ENCODE peak calls at places on chromosomes 3 and 15, in seven cellular contexts. One of them, this sample, is unnamed.
A peak's percentile ranks its signal among the peaks of the same experiment; 100 is the strongest.

GRCh38 chr3:7876741-7877297 is 624.8 kb upstream of the LMCD1 start:
- DNase-seq in CD8-positive, alpha-beta T cell: peak; percentile 57
- DNase-seq in NCI-H1417 treated with DMSO at 0.1 percent for 48 hours: no peak
- DNase-seq in foreskin fibroblast: no peak
- DNase-seq in Calu3: peak; percentile 2
- DNase-seq in Ammon's horn: no peak
- DNase-seq in HFF-Myc: no peak
- DNase-seq in this sample: no peak

GRCh38 chr3:31668258-31668657 is 135.5 kb downstream of the STT3B start:
- DNase-seq in CD8-positive, alpha-beta T cell: no peak
- DNase-seq in NCI-H1417 treated with DMSO at 0.1 percent for 48 hours: no peak
- DNase-seq in foreskin fibroblast: no peak
- DNase-seq in Calu3: no peak
- DNase-seq in Ammon's horn: no peak
- DNase-seq in HFF-Myc: no peak
- DNase-seq in this sample: no peak

GRCh38 chr3:119258915-119259314 is 18.2 kb upstream of the B4GALT4 start:
- DNase-seq in CD8-positive, alpha-beta T cell: no peak
- DNase-seq in NCI-H1417 treated with DMSO at 0.1 percent for 48 hours: no peak
- DNase-seq in foreskin fibroblast: no peak
- DNase-seq in Calu3: no peak
- DNase-seq in Ammon's horn: peak; percentile 36
- DNase-seq in HFF-Myc: no peak
- DNase-seq in this sample: no peak

GRCh38 chr3:38109580-38110313 is 27.2 kb downstream of the ACAA1 start:
- DNase-seq in CD8-positive, alpha-beta T cell: no peak
- DNase-seq in NCI-H1417 treated with DMSO at 0.1 percent for 48 hours: no peak
- DNase-seq in foreskin fibroblast: no peak
- DNase-seq in Calu3: no peak
- DNase-seq in Ammon's horn: no peak
- DNase-seq in HFF-Myc: no peak
- DNase-seq in this sample: no peak

GRCh38 chr3:11581237-11582122 is 62.2 kb downstream of the VGLL4 start:
- DNase-seq in CD8-positive, alpha-beta T cell: no peak
- DNase-seq in NCI-H1417 treated with DMSO at 0.1 percent for 48 hours: no peak
- DNase-seq in foreskin fibroblast: no peak
- DNase-seq in Calu3: peak; percentile 23
- DNase-seq in Ammon's horn: peak; percentile 72
- DNase-seq in HFF-Myc: no peak
- DNase-seq in this sample: no peak

GRCh38 chr3:40018369-40018768 is 209.0 kb downstream of the MYRIP start:
- DNase-seq in CD8-positive, alpha-beta T cell: no peak
- DNase-seq in NCI-H1417 treated with DMSO at 0.1 percent for 48 hours: no peak
- DNase-seq in foreskin fibroblast: no peak
- DNase-seq in Calu3: no peak
- DNase-seq in Ammon's horn: no peak
- DNase-seq in HFF-Myc: no peak
- DNase-seq in this sample: no peak

GRCh38 chr3:45362161-45362560 is 26.2 kb upstream of the LARS2 start:
- DNase-seq in CD8-positive, alpha-beta T cell: no peak
- DNase-seq in NCI-H1417 treated with DMSO at 0.1 percent for 48 hours: no peak
- DNase-seq in foreskin fibroblast: no peak
- DNase-seq in Calu3: no peak
- DNase-seq in Ammon's horn: no peak
- DNase-seq in HFF-Myc: no peak
- DNase-seq in this sample: no peak

GRCh38 chr3:168517514-168518071 is 421.9 kb upstream of the GOLIM4 start:
- DNase-seq in CD8-positive, alpha-beta T cell: no peak
- DNase-seq in NCI-H1417 treated with DMSO at 0.1 percent for 48 hours: peak; percentile 64
- DNase-seq in foreskin fibroblast: no peak
- DNase-seq in Calu3: peak; percentile 43
- DNase-seq in Ammon's horn: no peak
- DNase-seq in HFF-Myc: no peak
- DNase-seq in this sample: no peak

GRCh38 chr15:58426501-58426900 is 5.3 kb upstream of the LIPC start:
- DNase-seq in CD8-positive, alpha-beta T cell: no peak
- DNase-seq in NCI-H1417 treated with DMSO at 0.1 percent for 48 hours: no peak
- DNase-seq in foreskin fibroblast: no peak
- DNase-seq in Calu3: no peak
- DNase-seq in Ammon's horn: no peak
- DNase-seq in HFF-Myc: no peak
- DNase-seq in this sample: no peak

GRCh38 chr3:98166396-98166795 is at the start of gene OR5H15:
- DNase-seq in CD8-positive, alpha-beta T cell: no peak
- DNase-seq in NCI-H1417 treated with DMSO at 0.1 percent for 48 hours: no peak
- DNase-seq in foreskin fibroblast: no peak
- DNase-seq in Calu3: no peak
- DNase-seq in Ammon's horn: no peak
- DNase-seq in HFF-Myc: no peak
- DNase-seq in this sample: no peak

GRCh38 chr3:7309707-7310106 is 448.8 kb downstream of the GRM7 start:
- DNase-seq in CD8-positive, alpha-beta T cell: no peak
- DNase-seq in NCI-H1417 treated with DMSO at 0.1 percent for 48 hours: no peak
- DNase-seq in foreskin fibroblast: no peak
- DNase-seq in Calu3: no peak
- DNase-seq in Ammon's horn: peak; percentile 56
- DNase-seq in HFF-Myc: no peak
- DNase-seq in this sample: peak; percentile 76

GRCh38 chr3:122183893-122184590 is 574 bp downstream of the CASR start:
- DNase-seq in CD8-positive, alpha-beta T cell: no peak
- DNase-seq in NCI-H1417 treated with DMSO at 0.1 percent for 48 hours: no peak
- DNase-seq in foreskin fibroblast: no peak
- DNase-seq in Calu3: peak; percentile 6
- DNase-seq in Ammon's horn: no peak
- DNase-seq in HFF-Myc: no peak
- DNase-seq in this sample: no peak

GRCh38 chr3:66208189-66208588 is 12.6 kb upstream of the SLC25A26 start:
- DNase-seq in CD8-positive, alpha-beta T cell: no peak
- DNase-seq in NCI-H1417 treated with DMSO at 0.1 percent for 48 hours: no peak
- DNase-seq in foreskin fibroblast: no peak
- DNase-seq in Calu3: no peak
- DNase-seq in Ammon's horn: no peak
- DNase-seq in HFF-Myc: no peak
- DNase-seq in this sample: no peak

GRCh38 chr3:30343067-30343831 is 263.2 kb upstream of the TGFBR2 start:
- DNase-seq in CD8-positive, alpha-beta T cell: no peak
- DNase-seq in NCI-H1417 treated with DMSO at 0.1 percent for 48 hours: no peak
- DNase-seq in foreskin fibroblast: no peak
- DNase-seq in Calu3: no peak
- DNase-seq in Ammon's horn: no peak
- DNase-seq in HFF-Myc: no peak
- DNase-seq in this sample: no peak

This sample was measured in cardiac septum.